ENCODE peak calls at places on chromosomes 7 and 10, in nine cellular contexts. R is globus pallidus; C is mesothelial cell of epicardium; Q is GOT3; V is AG04449; L is HFFc6; M is stimulated activated CD8-positive, alpha-beta memory T cell treated with anti-CD3 and anti-CD28 coated beads, Interleukin-2, amount 100 ng/mL, for 1 hour; O is left lobe of liver; H is GM03348. D is an unnamed sample.

GRCh38 chr7:119761776-119762175 is 511.2 kb upstream of the KCND2 start:
- DNase-seq in R (no peak), C (no peak), Q (no peak), V (no peak), L (no peak), M (no peak), O (no peak), H (no peak), D (no peak)

GRCh38 chr10:29007748-29008610 is 280.9 kb upstream of the LYZL1 start:
- DNase-seq in R (no peak), C (no peak), Q (peak), V (no peak), L (no peak), M (no peak), O (no peak), H (no peak), D (no peak)

GRCh38 chr10:63115732-63116383 is 17.3 kb upstream of the NRBF2 start:
- DNase-seq in R (peak), C (no peak), Q (peak), V (no peak), L (peak), M (no peak), O (peak), H (peak), D (peak)

GRCh38 chr7:140605337-140605736 is 35.3 kb downstream of the DENND2A start:
- DNase-seq in R (no peak), C (no peak), Q (no peak), V (no peak), L (peak), M (no peak), O (no peak), H (peak), D (no peak)

GRCh38 chr10:75860009-75860408 is 428.6 kb downstream of the LRMDA start:
- DNase-seq in R (no peak), C (no peak), Q (no peak), V (no peak), L (no peak), M (no peak), O (peak), H (no peak), D (no peak)

GRCh38 chr7:16062269-16062668 is 359.1 kb downstream of the CRPPA start:
- DNase-seq in R (no peak), C (no peak), Q (no peak), V (peak), L (peak), M (no peak), O (no peak), H (peak), D (no peak)

GRCh38 chr10:85611093-85611740 is 755.4 kb downstream of the GRID1 start:
- DNase-seq in R (no peak), C (no peak), Q (no peak), V (no peak), L (no peak), M (no peak), O (no peak), H (no peak), D (no peak)

GRCh38 chr10:129041916-129042315 is 425.1 kb upstream of the MGMT start:
- DNase-seq in R (no peak), C (no peak), Q (no peak), V (no peak), L (no peak), M (no peak), O (no peak), H (no peak), D (no peak)

GRCh38 chr7:68839014-68839413 is 759.3 kb upstream of the AUTS2 start:
- DNase-seq in R (no peak), C (no peak), Q (no peak), V (no peak), L (no peak), M (no peak), O (no peak), H (no peak), D (no peak)

GRCh38 chr7:70779321-70779720 is 352.6 kb upstream of the GALNT17 start:
- DNase-seq in R (no peak), C (no peak), Q (no peak), V (no peak), L (no peak), M (no peak), O (no peak), H (no peak), D (no peak)

GRCh38 chr10:132855889-132856288 is 69.9 kb upstream of the NKX6-2 start:
- DNase-seq in R (no peak), C (peak), Q (no peak), V (no peak), L (no peak), M (no peak), O (no peak), H (no peak), D (no peak)

GRCh38 chr7:139035588-139036353 is at the start of gene ZC3HAV1L:
- DNase-seq in R (no peak), C (no peak), Q (peak), V (no peak), L (peak), M (no peak), O (peak), H (peak), D (peak)

GRCh38 chr10:62652564-62652963 is 152.0 kb upstream of the ADO start:
- DNase-seq in R (no peak), C (no peak), Q (no peak), V (no peak), L (no peak), M (no peak), O (no peak), H (no peak), D (no peak)

GRCh38 chr10:93475871-93476270 is 6.3 kb downstream of the MYOF start:
- DNase-seq in R (no peak), C (no peak), Q (no peak), V (no peak), L (peak), M (no peak), O (no peak), H (no peak), D (no peak)

D was measured in lung.